ENCODE peak calls at places on chromosome 9, in nine cellular contexts. One of them, this sample, is unnamed.

GRCh38 chr9:132557159-132557558 is 25.2 kb upstream of the BARHL1 start:
- DNase-seq in head of caudate nucleus: no peak
- DNase-seq in foreskin fibroblast: no peak
- DNase-seq in naive thymus-derived CD8-positive, alpha-beta T cell: no peak
- DNase-seq in activated CD8-positive, alpha-beta memory T cell treated with anti-CD3 and anti-CD28 coated beads for 48 hours: no peak
- DNase-seq in Ammon's horn: no peak
- DNase-seq in SK-N-SH: no peak
- DNase-seq in effector CD4-positive, alpha-beta T cell: no peak
- DNase-seq in stimulated activated CD4-positive, alpha-beta T cell treated with anti-CD3 and anti-CD28 coated beads, Interleukin-4, amount 100 ng/mL, for 1 hour: no peak
- DNase-seq in this sample: no peak

GRCh38 chr9:86893811-86894490 is 53.4 kb downstream of the GAS1 start:
- DNase-seq in head of caudate nucleus: no peak
- DNase-seq in foreskin fibroblast: peak; percentile 73
- DNase-seq in naive thymus-derived CD8-positive, alpha-beta T cell: no peak
- DNase-seq in activated CD8-positive, alpha-beta memory T cell treated with anti-CD3 and anti-CD28 coated beads for 48 hours: no peak
- DNase-seq in Ammon's horn: no peak
- DNase-seq in SK-N-SH: no peak
- DNase-seq in effector CD4-positive, alpha-beta T cell: no peak
- DNase-seq in stimulated activated CD4-positive, alpha-beta T cell treated with anti-CD3 and anti-CD28 coated beads, Interleukin-4, amount 100 ng/mL, for 1 hour: no peak
- DNase-seq in this sample: no peak

GRCh38 chr9:7209990-7210389 is 452.2 kb downstream of the KDM4C start:
- DNase-seq in head of caudate nucleus: no peak
- DNase-seq in foreskin fibroblast: no peak
- DNase-seq in naive thymus-derived CD8-positive, alpha-beta T cell: no peak
- DNase-seq in activated CD8-positive, alpha-beta memory T cell treated with anti-CD3 and anti-CD28 coated beads for 48 hours: no peak
- DNase-seq in Ammon's horn: no peak
- DNase-seq in SK-N-SH: no peak
- DNase-seq in effector CD4-positive, alpha-beta T cell: no peak
- DNase-seq in stimulated activated CD4-positive, alpha-beta T cell treated with anti-CD3 and anti-CD28 coated beads, Interleukin-4, amount 100 ng/mL, for 1 hour: no peak
- DNase-seq in this sample: no peak

GRCh38 chr9:98809311-98810105 is 2.0 kb downstream of the GALNT12 start:
- DNase-seq in head of caudate nucleus: no peak
- DNase-seq in foreskin fibroblast: no peak
- DNase-seq in naive thymus-derived CD8-positive, alpha-beta T cell: no peak
- DNase-seq in activated CD8-positive, alpha-beta memory T cell treated with anti-CD3 and anti-CD28 coated beads for 48 hours: no peak
- DNase-seq in Ammon's horn: no peak
- DNase-seq in SK-N-SH: no peak
- DNase-seq in effector CD4-positive, alpha-beta T cell: no peak
- DNase-seq in stimulated activated CD4-positive, alpha-beta T cell treated with anti-CD3 and anti-CD28 coated beads, Interleukin-4, amount 100 ng/mL, for 1 hour: no peak
- DNase-seq in this sample: no peak

GRCh38 chr9:35650341-35651158 is at the start of gene SIT1:
- DNase-seq in head of caudate nucleus: no peak
- DNase-seq in foreskin fibroblast: no peak
- DNase-seq in naive thymus-derived CD8-positive, alpha-beta T cell: peak; percentile 48
- DNase-seq in activated CD8-positive, alpha-beta memory T cell treated with anti-CD3 and anti-CD28 coated beads for 48 hours: no peak
- DNase-seq in Ammon's horn: no peak
- DNase-seq in SK-N-SH: no peak
- DNase-seq in effector CD4-positive, alpha-beta T cell: no peak
- DNase-seq in stimulated activated CD4-positive, alpha-beta T cell treated with anti-CD3 and anti-CD28 coated beads, Interleukin-4, amount 100 ng/mL, for 1 hour: peak; percentile 33
- DNase-seq in this sample: peak; percentile 79

GRCh38 chr9:125476645-125477044 is 215.0 kb downstream of the GAPVD1 start:
- DNase-seq in head of caudate nucleus: no peak
- DNase-seq in foreskin fibroblast: no peak
- DNase-seq in naive thymus-derived CD8-positive, alpha-beta T cell: no peak
- DNase-seq in activated CD8-positive, alpha-beta memory T cell treated with anti-CD3 and anti-CD28 coated beads for 48 hours: no peak
- DNase-seq in Ammon's horn: no peak
- DNase-seq in SK-N-SH: no peak
- DNase-seq in effector CD4-positive, alpha-beta T cell: no peak
- DNase-seq in stimulated activated CD4-positive, alpha-beta T cell treated with anti-CD3 and anti-CD28 coated beads, Interleukin-4, amount 100 ng/mL, for 1 hour: no peak
- DNase-seq in this sample: no peak

GRCh38 chr9:130474131-130474530 is 29.4 kb downstream of the ASS1 start:
- DNase-seq in head of caudate nucleus: no peak
- DNase-seq in foreskin fibroblast: no peak
- DNase-seq in naive thymus-derived CD8-positive, alpha-beta T cell: no peak
- DNase-seq in activated CD8-positive, alpha-beta memory T cell treated with anti-CD3 and anti-CD28 coated beads for 48 hours: no peak
- DNase-seq in Ammon's horn: no peak
- DNase-seq in SK-N-SH: no peak
- DNase-seq in effector CD4-positive, alpha-beta T cell: no peak
- DNase-seq in stimulated activated CD4-positive, alpha-beta T cell treated with anti-CD3 and anti-CD28 coated beads, Interleukin-4, amount 100 ng/mL, for 1 hour: no peak
- DNase-seq in this sample: no peak

GRCh38 chr9:128986671-128987070 is 39.2 kb downstream of the NUP188 start:
- DNase-seq in head of caudate nucleus: no peak
- DNase-seq in foreskin fibroblast: no peak
- DNase-seq in naive thymus-derived CD8-positive, alpha-beta T cell: no peak
- DNase-seq in activated CD8-positive, alpha-beta memory T cell treated with anti-CD3 and anti-CD28 coated beads for 48 hours: no peak
- DNase-seq in Ammon's horn: no peak
- DNase-seq in SK-N-SH: no peak
- DNase-seq in effector CD4-positive, alpha-beta T cell: no peak
- DNase-seq in stimulated activated CD4-positive, alpha-beta T cell treated with anti-CD3 and anti-CD28 coated beads, Interleukin-4, amount 100 ng/mL, for 1 hour: no peak
- DNase-seq in this sample: no peak

GRCh38 chr9:110157812-110158629 is 49.9 kb downstream of the C9orf152 start:
- DNase-seq in head of caudate nucleus: no peak
- DNase-seq in foreskin fibroblast: no peak
- DNase-seq in naive thymus-derived CD8-positive, alpha-beta T cell: no peak
- DNase-seq in activated CD8-positive, alpha-beta memory T cell treated with anti-CD3 and anti-CD28 coated beads for 48 hours: no peak
- DNase-seq in Ammon's horn: peak; percentile 20
- DNase-seq in SK-N-SH: no peak
- DNase-seq in effector CD4-positive, alpha-beta T cell: no peak
- DNase-seq in stimulated activated CD4-positive, alpha-beta T cell treated with anti-CD3 and anti-CD28 coated beads, Interleukin-4, amount 100 ng/mL, for 1 hour: no peak
- DNase-seq in this sample: no peak

GRCh38 chr9:107190031-107190935 is 92.8 kb upstream of the RAD23B start:
- DNase-seq in head of caudate nucleus: no peak
- DNase-seq in foreskin fibroblast: peak; percentile 80
- DNase-seq in naive thymus-derived CD8-positive, alpha-beta T cell: no peak
- DNase-seq in activated CD8-positive, alpha-beta memory T cell treated with anti-CD3 and anti-CD28 coated beads for 48 hours: no peak
- DNase-seq in Ammon's horn: no peak
- DNase-seq in SK-N-SH: peak; percentile 28
- DNase-seq in effector CD4-positive, alpha-beta T cell: no peak
- DNase-seq in stimulated activated CD4-positive, alpha-beta T cell treated with anti-CD3 and anti-CD28 coated beads, Interleukin-4, amount 100 ng/mL, for 1 hour: no peak
- DNase-seq in this sample: no peak

GRCh38 chr9:126395439-126396212 is 69.0 kb downstream of the MVB12B start:
- DNase-seq in head of caudate nucleus: no peak
- DNase-seq in foreskin fibroblast: peak; percentile 78
- DNase-seq in naive thymus-derived CD8-positive, alpha-beta T cell: no peak
- DNase-seq in activated CD8-positive, alpha-beta memory T cell treated with anti-CD3 and anti-CD28 coated beads for 48 hours: no peak
- DNase-seq in Ammon's horn: peak; percentile 45
- DNase-seq in SK-N-SH: no peak
- DNase-seq in effector CD4-positive, alpha-beta T cell: no peak
- DNase-seq in stimulated activated CD4-positive, alpha-beta T cell treated with anti-CD3 and anti-CD28 coated beads, Interleukin-4, amount 100 ng/mL, for 1 hour: no peak
- DNase-seq in this sample: no peak

GRCh38 chr9:78038620-78039300 is 7.1 kb upstream of the GNAQ start:
- DNase-seq in head of caudate nucleus: no peak
- DNase-seq in foreskin fibroblast: peak; percentile 20
- DNase-seq in naive thymus-derived CD8-positive, alpha-beta T cell: no peak
- DNase-seq in activated CD8-positive, alpha-beta memory T cell treated with anti-CD3 and anti-CD28 coated beads for 48 hours: no peak
- DNase-seq in Ammon's horn: no peak
- DNase-seq in SK-N-SH: no peak
- DNase-seq in effector CD4-positive, alpha-beta T cell: no peak
- DNase-seq in stimulated activated CD4-positive, alpha-beta T cell treated with anti-CD3 and anti-CD28 coated beads, Interleukin-4, amount 100 ng/mL, for 1 hour: no peak
- DNase-seq in this sample: no peak

GRCh38 chr9:114893221-114893620 is 37.2 kb downstream of the TNFSF8 start:
- DNase-seq in head of caudate nucleus: no peak
- DNase-seq in foreskin fibroblast: no peak
- DNase-seq in naive thymus-derived CD8-positive, alpha-beta T cell: no peak
- DNase-seq in activated CD8-positive, alpha-beta memory T cell treated with anti-CD3 and anti-CD28 coated beads for 48 hours: no peak
- DNase-seq in Ammon's horn: no peak
- DNase-seq in SK-N-SH: no peak
- DNase-seq in effector CD4-positive, alpha-beta T cell: no peak
- DNase-seq in stimulated activated CD4-positive, alpha-beta T cell treated with anti-CD3 and anti-CD28 coated beads, Interleukin-4, amount 100 ng/mL, for 1 hour: no peak
- DNase-seq in this sample: no peak

GRCh38 chr9:93112116-93112863 is 16.3 kb downstream of the CARD19 start:
- DNase-seq in head of caudate nucleus: no peak
- DNase-seq in foreskin fibroblast: no peak
- DNase-seq in naive thymus-derived CD8-positive, alpha-beta T cell: no peak
- DNase-seq in activated CD8-positive, alpha-beta memory T cell treated with anti-CD3 and anti-CD28 coated beads for 48 hours: no peak
- DNase-seq in Ammon's horn: no peak
- DNase-seq in SK-N-SH: no peak
- DNase-seq in effector CD4-positive, alpha-beta T cell: no peak
- DNase-seq in stimulated activated CD4-positive, alpha-beta T cell treated with anti-CD3 and anti-CD28 coated beads, Interleukin-4, amount 100 ng/mL, for 1 hour: no peak
- DNase-seq in this sample: peak; percentile 64

GRCh38 chr9:93960221-93960970 is 5.2 kb upstream of the BARX1 start:
- DNase-seq in head of caudate nucleus: no peak
- DNase-seq in foreskin fibroblast: no peak
- DNase-seq in naive thymus-derived CD8-positive, alpha-beta T cell: no peak
- DNase-seq in activated CD8-positive, alpha-beta memory T cell treated with anti-CD3 and anti-CD28 coated beads for 48 hours: no peak
- DNase-seq in Ammon's horn: no peak
- DNase-seq in SK-N-SH: peak; percentile 60
- DNase-seq in effector CD4-positive, alpha-beta T cell: no peak
- DNase-seq in stimulated activated CD4-positive, alpha-beta T cell treated with anti-CD3 and anti-CD28 coated beads, Interleukin-4, amount 100 ng/mL, for 1 hour: no peak
- DNase-seq in this sample: no peak